ENCODE peak calls at places on chromosomes 13 and 19, in six cellular contexts. S, Z, C, J, W and H are unnamed samples.

GRCh38 chr19:27822336-27822735 is 1390.6 kb downstream of the UQCRFS1 start:
- DNase-seq in C (no peak), J (no peak), Z (no peak), W (no peak), S (no peak), H (no peak)

GRCh38 chr19:22332924-22333323 is 46.7 kb downstream of the ZNF729 start:
- DNase-seq in C (no peak), S (no peak), W (no peak), Z (no peak), J (no peak), H (no peak)

GRCh38 chr19:3404324-3405260 is 38.2 kb downstream of the NFIC start:
- DNase-seq in C (peak), Z (peak), W (peak), S (no peak), J (peak), H (peak)

GRCh38 chr13:77105051-77105450 is 78.1 kb upstream of the FBXL3 start:
- DNase-seq in S (no peak), C (no peak), J (no peak), W (no peak), Z (no peak), H (no peak)

GRCh38 chr19:40567040-40567749 is 9.5 kb upstream of the SHKBP1 start:
- DNase-seq in J (no peak), S (no peak), Z (no peak), C (no peak), W (no peak), H (no peak)

GRCh38 chr13:98298599-98298998 is 121.5 kb upstream of the RNF113B start:
- DNase-seq in C (no peak), W (no peak), S (no peak), Z (no peak), J (no peak), H (no peak)

GRCh38 chr19:19570561-19570960 is 32.5 kb downstream of the CILP2 start:
- DNase-seq in W (no peak), S (no peak), C (no peak), J (no peak), Z (no peak), H (no peak)

GRCh38 chr19:46271488-46272197 is 25.2 kb upstream of the HIF3A start:
- DNase-seq in J (no peak), S (no peak), Z (no peak), W (no peak), C (peak), H (no peak)

GRCh38 chr19:38204096-38204495 is 19.9 kb downstream of the DPF1 start:
- DNase-seq in S (no peak), C (no peak), J (no peak), W (no peak), Z (no peak), H (no peak)

GRCh38 chr19:5083547-5083965 is 114.6 kb downstream of the KDM4B start:
- DNase-seq in S (no peak), C (no peak), J (peak), Z (peak), W (peak), H (no peak)

GRCh38 chr19:18741566-18742121 is 49.5 kb downstream of the COMP start:
- DNase-seq in C (no peak), J (no peak), Z (peak), S (no peak), W (no peak), H (peak)

GRCh38 chr19:20662421-20663105 is 1.2 kb upstream of the ZNF626 start:
- DNase-seq in Z (peak), C (no peak), S (no peak), W (no peak), J (no peak), H (no peak)

GRCh38 chr19:5953680-5954213 is 24.2 kb downstream of the RANBP3 start:
- DNase-seq in W (no peak), C (peak), Z (no peak), S (no peak), J (no peak), H (no peak)

GRCh38 chr13:101919541-101920306 is 467.2 kb downstream of the ITGBL1 start:
- DNase-seq in J (no peak), Z (no peak), S (peak), W (peak), C (no peak), H (no peak)

GRCh38 chr19:40400521-40400920 is 10.5 kb upstream of the HIPK4 start:
- DNase-seq in Z (no peak), C (no peak), W (no peak), S (no peak), J (no peak), H (no peak)

GRCh38 chr13:48892311-48892710 is 83.4 kb upstream of the FNDC3A start:
- DNase-seq in C (no peak), S (no peak), J (no peak), W (no peak), Z (no peak), H (no peak)
- H3K4me3 ChIP-seq in C (no peak), S (no peak), J (no peak), W (no peak), Z (no peak), H (no peak)

DNA sequence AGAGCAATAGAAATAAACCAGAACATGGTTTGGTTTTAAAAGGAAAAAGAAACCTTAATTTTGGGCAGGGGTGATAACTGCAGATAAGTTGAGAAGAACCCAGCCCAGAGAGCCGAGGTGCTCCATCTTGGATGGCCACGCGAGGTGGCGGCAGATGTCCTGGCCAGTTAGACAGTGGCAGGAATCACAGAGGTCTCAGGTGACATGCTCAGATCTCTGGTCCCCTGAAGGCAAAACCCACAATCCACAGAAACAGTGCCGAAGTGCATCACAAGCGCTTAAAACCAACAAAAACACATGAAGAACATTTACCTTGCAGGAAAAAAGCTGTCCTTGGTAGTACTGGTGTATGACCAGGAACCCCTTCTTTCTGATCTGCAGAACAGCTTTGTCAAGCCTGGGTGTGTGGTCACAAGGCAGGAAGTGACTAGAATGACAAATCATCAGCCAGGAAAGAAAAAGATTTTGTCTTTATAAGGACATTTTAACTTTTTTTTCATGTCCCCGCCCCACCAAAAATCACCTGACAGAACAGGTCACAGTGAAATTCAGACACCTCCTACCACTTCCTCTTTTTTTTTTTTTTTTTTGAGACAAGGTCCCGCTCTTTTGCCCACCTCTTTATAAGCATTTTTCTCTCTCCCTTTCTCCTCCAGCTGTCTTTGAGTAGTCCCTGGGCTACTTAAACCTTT is at the start of gene LCP1:
- DNase-seq in C (no peak), S (no peak), W (no peak), Z (no peak), J (no peak), H (no peak)
- H3K4me3 ChIP-seq in C (no peak), S (no peak), W (no peak), Z (no peak), J (peak), H (peak)

GRCh38 chr13:43911871-43912270 is 32.2 kb downstream of the LACC1 start:
- DNase-seq in S (no peak), J (no peak), W (no peak), Z (no peak), C (no peak), H (no peak)
- H3K4me3 ChIP-seq in S (no peak), J (no peak), W (no peak), Z (no peak), C (no peak), H (no peak)

DNA sequence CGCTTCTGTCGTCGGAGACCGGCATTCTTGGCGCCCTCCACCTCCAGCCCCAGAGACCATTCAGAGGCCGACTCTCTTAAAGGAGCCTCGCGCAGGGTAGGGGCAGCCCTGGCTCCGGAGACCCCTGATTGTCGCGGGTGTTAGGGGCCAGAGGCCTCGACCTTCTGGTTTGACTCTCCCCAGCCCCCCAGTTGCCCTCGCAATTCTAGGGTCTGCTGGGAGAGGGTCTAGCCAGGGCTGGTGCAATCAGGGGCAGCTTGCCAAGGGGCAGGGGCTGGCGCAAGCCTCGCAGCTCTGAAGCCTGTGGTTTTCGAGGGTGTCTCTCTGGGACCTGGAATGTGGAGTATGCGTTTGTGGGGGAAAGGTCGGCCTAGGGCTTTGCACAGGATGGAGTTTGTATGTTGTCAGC is 1.6 kb upstream of the SLC7A10 start:
- DNase-seq in J (no peak), Z (no peak), C (no peak), S (no peak), W (no peak), H (peak)
- H3K4me3 ChIP-seq in J (no peak), Z (no peak), C (no peak), S (no peak), W (no peak), H (peak)

DNA sequence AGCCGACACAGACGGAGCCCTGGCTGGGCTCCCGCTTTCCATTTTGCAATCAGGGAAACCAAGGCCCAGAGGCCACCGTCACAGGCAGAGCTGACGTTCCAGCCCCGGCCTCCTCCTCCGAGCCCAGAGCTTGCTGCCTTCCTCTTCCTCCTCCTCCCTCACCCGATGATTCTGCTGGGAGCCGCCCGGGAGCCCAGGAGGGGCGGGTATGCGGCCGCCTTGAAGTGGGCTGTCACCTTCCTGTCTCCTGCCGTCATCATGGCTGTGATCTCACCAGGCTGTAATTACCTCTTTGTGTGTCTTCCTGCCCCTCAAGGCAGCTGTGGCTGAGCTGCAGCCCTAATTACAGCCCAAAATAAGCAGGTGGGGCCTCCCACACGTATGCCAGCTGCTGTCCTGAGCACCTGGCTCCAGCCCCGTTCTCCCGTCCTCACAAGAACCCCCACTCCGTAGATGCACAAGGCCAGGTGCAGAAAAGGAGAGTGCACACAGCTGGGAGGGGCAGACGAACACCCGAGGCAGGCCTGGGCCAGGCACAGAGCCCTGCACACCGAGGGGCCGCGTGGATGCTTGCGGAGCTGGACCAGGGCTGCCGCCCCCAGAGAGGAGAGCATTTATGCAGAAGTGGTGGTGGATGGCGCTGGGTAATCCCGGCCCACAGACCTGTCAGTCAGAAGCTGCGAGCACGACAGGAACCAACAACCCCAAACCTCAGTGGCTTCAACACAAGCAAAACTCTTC is 4.0 kb downstream of the TPGS1 start:
- DNase-seq in J (no peak), S (no peak), Z (no peak), W (peak), C (no peak), H (no peak)
- H3K4me3 ChIP-seq in J (no peak), S (no peak), Z (no peak), W (no peak), C (no peak), H (peak)

GRCh38 chr19:23913931-23914330 is 755 bp upstream of the ZNF726 start:
- DNase-seq in S (no peak), Z (no peak), W (no peak), C (no peak), J (no peak), H (no peak)
- H3K4me3 ChIP-seq in S (no peak), Z (no peak), W (no peak), C (no peak), J (peak), H (peak)

DNA sequence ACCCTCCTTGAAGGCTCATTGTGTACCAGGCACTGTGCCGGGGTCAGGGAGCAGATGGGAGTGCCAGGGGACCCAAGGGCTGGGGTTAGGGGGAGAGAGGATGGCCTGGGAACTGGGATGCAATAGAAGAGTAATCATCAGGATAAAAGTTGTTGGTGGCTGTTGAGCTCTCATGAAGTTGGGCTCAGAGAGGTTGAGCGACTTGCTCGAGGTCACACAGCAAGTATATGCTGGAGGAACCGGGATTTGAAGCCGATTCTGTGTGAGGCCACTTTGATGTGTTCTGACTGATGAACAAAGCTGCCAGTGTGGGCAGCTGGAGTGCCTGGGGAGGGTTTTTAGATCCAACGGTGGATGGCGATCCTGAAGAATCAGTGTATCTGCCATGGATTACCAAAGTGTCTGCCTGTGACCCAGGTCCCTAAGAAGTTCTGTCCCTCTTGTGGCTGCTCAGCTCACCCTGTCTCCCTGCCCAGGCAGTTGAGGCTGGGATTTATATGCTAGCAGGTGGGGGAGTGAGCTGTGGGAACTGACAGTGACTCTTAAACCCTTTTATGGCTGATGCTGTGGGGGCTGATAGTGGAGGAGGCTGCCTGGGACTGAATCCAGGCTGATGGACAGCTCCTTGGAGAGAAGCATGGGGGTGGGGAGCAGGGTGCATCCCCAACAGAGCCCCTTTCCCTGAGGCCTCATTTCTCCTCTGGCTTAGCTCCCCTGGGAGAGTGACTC is 8.3 kb downstream of the ARHGEF18 start:
- DNase-seq in Z (no peak), C (no peak), W (no peak), J (no peak), S (no peak), H (no peak)
- H3K4me3 ChIP-seq in Z (no peak), C (no peak), W (no peak), J (no peak), S (no peak), H (no peak)

GRCh38 chr13:51944428-51944827 is 66.8 kb downstream of the ATP7B start:
- DNase-seq in Z (no peak), S (no peak), J (no peak), W (no peak), C (no peak), H (no peak)

GRCh38 chr13:51938454-51938853 is 72.8 kb downstream of the ATP7B start:
- DNase-seq in J (no peak), S (no peak), C (no peak), W (no peak), Z (no peak), H (no peak)

GRCh38 chr13:51943721-51944120 is 67.5 kb downstream of the ATP7B start:
- DNase-seq in W (no peak), C (no peak), J (no peak), S (no peak), Z (no peak), H (no peak)

GRCh38 chr13:51945149-51945548 is 66.1 kb downstream of the ATP7B start:
- DNase-seq in W (no peak), J (no peak), Z (no peak), C (no peak), S (no peak), H (no peak)

DNA sequence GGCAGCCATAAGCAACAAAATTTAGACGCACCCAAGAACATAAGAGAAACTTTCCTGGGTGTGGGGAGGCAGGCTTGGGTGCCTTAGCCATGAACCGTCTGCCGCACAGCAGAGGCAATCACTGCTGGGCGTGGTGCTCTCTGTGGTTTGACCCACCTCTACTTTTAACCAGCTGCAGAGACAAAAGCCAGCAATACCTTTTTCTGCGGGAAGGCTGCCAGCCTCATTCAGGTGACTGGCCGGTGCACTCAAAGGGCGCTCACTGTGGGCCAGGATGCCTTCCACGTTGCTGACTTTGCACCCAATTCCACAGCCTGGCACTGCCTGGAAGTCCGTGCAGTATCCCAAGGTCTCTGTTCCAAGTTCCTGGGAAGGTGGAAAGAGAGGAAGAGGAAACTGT is 69.1 kb downstream of the ATP7B start:
- DNase-seq in S (no peak), J (no peak), W (no peak), Z (no peak), C (no peak), H (no peak)
- H3K4me3 ChIP-seq in S (no peak), J (no peak), W (no peak), Z (no peak), C (no peak), H (no peak)

DNA sequence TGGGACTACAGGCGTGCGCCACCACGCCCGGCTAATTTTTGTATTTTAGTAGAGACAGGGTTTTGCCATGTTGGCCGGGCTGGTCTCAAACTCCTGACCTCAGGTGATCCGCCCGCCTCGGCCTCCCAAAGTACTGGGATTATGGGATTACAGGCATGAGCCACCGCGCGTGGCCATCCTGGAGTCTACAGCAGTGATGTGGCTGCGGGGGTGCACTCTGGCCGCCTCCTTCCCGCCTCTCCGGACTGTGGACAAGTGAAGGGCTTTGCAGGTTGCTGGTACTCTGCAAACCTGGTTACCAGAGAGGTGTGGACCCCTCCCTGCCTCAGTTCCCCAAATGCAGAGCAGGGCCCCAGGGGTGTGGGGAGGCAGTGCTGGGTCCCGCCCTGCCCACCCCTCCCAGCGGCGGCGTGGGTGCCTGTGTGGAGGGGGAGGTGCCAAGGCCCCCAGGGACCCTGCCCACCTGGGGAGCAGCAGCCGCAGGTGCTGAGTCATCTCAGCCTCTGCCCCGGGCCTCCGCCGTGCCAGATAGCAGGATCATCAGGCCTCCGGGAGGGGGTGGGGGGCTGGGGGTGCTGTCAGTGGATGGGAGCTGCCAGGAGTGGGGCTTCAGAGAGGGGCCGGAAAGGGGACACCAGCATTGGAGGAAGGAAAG is 23.1 kb downstream of the ARID3A start:
- DNase-seq in J (no peak), Z (no peak), W (no peak), C (no peak), S (no peak), H (no peak)
- H3K4me3 ChIP-seq in J (no peak), Z (no peak), W (no peak), C (no peak), S (no peak), H (no peak)

DNA sequence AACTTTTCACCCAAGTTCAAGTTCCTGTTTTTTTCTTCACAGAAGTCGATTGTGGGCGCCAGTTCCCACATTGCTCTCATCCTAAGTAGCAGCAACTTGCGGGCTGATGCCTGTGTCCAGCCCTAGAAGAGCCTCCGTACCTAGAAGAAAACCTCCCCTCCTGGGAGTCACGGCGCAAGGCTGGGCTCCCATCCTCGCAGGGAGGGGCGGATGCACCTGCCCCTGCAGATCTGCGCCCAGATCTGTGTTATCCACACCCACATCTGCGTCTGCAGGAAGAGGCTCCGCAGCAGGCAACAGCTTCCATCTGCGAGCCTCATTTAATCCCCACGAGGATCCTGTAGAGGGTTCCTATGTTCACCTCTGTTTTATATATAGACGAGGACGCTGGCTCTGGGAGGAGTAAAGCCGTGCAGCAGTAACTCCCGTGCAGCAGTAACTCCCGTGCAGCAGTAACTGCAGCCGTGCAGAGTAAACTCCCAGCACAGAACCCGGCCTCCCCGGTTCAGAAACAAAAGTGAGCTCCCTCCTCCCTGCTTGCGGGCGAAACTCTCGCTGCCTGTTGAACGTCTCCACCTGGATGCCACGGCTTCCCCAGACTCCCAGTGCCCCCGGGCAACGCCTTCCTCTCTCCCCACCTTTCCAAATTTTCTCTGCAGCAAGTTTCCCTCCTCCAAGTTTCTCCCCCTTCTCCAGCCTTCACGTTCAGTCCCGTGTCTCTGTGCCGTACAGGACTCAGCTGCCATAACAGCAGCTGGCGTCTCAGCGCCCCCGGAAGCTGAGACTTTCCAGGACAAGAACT is 23.5 kb upstream of the LAIR1 start:
- DNase-seq in S (no peak), J (peak), C (no peak), W (peak), Z (no peak), H (peak)
- H3K4me3 ChIP-seq in S (no peak), J (no peak), C (no peak), W (no peak), Z (no peak), H (peak)